ENCODE peak calls at places on chromosomes 12 and 14, in five cellular contexts. W, J, G, Z and D are unnamed samples.

GRCh38 chr12:57896437-57897201 is 44.7 kb upstream of the ATP23 start:
- DNase-seq in J (no peak), G (peak; percentile 75), Z (no peak), W (peak; percentile 70), D (no peak)

GRCh38 chr12:124754949-124755800 is 108.5 kb downstream of the SCARB1 start:
- DNase-seq in W (peak; percentile 87), Z (no peak), G (peak; percentile 87), J (no peak), D (peak; percentile 97)

GRCh38 chr12:124096869-124097434 is 123.9 kb downstream of the ZNF664 start:
- DNase-seq in G (no peak), Z (no peak), J (no peak), W (no peak), D (no peak)

GRCh38 chr12:45781080-45781479 is 51.6 kb downstream of the ARID2 start:
- DNase-seq in Z (no peak), J (no peak), G (no peak), W (no peak), D (no peak)

GRCh38 chr12:47878293-47878917 is 26.4 kb downstream of the VDR start:
- DNase-seq in W (no peak), G (no peak), J (no peak), Z (no peak), D (no peak)

GRCh38 chr12:118645219-118645618 is 268.9 kb downstream of the SUDS3 start:
- DNase-seq in W (no peak), J (no peak), G (no peak), Z (peak; percentile 29), D (peak; percentile 37)

GRCh38 chr12:113196996-113197395 is 11.5 kb downstream of the RITA1 start:
- DNase-seq in J (peak; percentile 39), G (peak; percentile 76), W (peak; percentile 70), Z (peak; percentile 87), D (peak; percentile 71)

GRCh38 chr14:36344211-36344610 is 23.8 kb upstream of the MBIP start:
- DNase-seq in G (no peak), W (peak; percentile 27), J (no peak), Z (no peak), D (no peak)

GRCh38 chr12:55727643-55728184 is 1.1 kb downstream of the CD63 start:
- DNase-seq in J (no peak), Z (no peak), W (peak; percentile 63), G (no peak), D (no peak)

GRCh38 chr14:100033347-100034052 is 31.7 kb upstream of the EVL start:
- DNase-seq in W (no peak), G (no peak), Z (no peak), J (no peak), D (no peak)

GRCh38 chr14:73142216-73142615 is 5.9 kb downstream of the PSEN1 start:
- DNase-seq in G (no peak), J (no peak), Z (no peak), W (no peak), D (peak; percentile 7)

GRCh38 chr14:101705733-101706508 is 55.6 kb upstream of the PPP2R5C start:
- DNase-seq in J (peak; percentile 59), G (peak; percentile 8), Z (no peak), W (peak; percentile 23), D (no peak)

GRCh38 chr12:42426733-42427132 is 100.8 kb downstream of the PPHLN1 start:
- DNase-seq in W (peak; percentile 83), Z (no peak), G (peak; percentile 72), J (no peak), D (no peak)

GRCh38 chr14:104150201-104151027 is 12.0 kb downstream of the KIF26A start:
- DNase-seq in Z (no peak), W (peak; percentile 33), J (no peak), G (peak; percentile 67), D (no peak)

GRCh38 chr14:99034711-99035171 is 237.3 kb downstream of the BCL11B start:
- DNase-seq in J (no peak), W (no peak), G (no peak), Z (no peak), D (no peak)

GRCh38 chr14:99479903-99480855 is 480 bp downstream of the SETD3 start:
- DNase-seq in W (peak; percentile 73), G (peak; percentile 63), Z (peak; percentile 45), J (no peak), D (no peak)

GRCh38 chr12:27982380-27982779 is 9.8 kb upstream of the PTHLH start:
- DNase-seq in Z (no peak), W (peak; percentile 46), G (peak; percentile 21), J (no peak), D (no peak)

GRCh38 chr12:2354151-2354991 is 301.6 kb downstream of the CACNA1C start:
- DNase-seq in G (no peak), Z (peak; percentile 63), J (no peak), W (peak; percentile 75), D (peak; percentile 25)

GRCh38 chr12:43069768-43070221 is 480.2 kb upstream of the PRICKLE1 start:
- DNase-seq in W (peak; percentile 92), J (no peak), Z (no peak), G (peak; percentile 22), D (no peak)

GRCh38 chr14:21058903-21059302 is 1.3 kb downstream of the RNASE8 start:
- DNase-seq in Z (no peak), J (no peak), W (no peak), G (no peak), D (no peak)

GRCh38 chr12:7959278-7960063 is 23.5 kb upstream of the SLC2A3 start:
- DNase-seq in Z (peak; percentile 57), G (peak; percentile 15), W (no peak), J (peak; percentile 45), D (peak; percentile 94)

GRCh38 chr12:67424784-67425183 is 155.6 kb downstream of the CAND1 start:
- DNase-seq in G (no peak), W (no peak), Z (no peak), J (no peak), D (no peak)

GRCh38 chr12:91902860-91903683 is 242.6 kb downstream of the BTG1 start:
- DNase-seq in G (no peak), J (no peak), W (peak; percentile 63), Z (no peak), D (no peak)

GRCh38 chr14:55800443-55800842 is 220.4 kb downstream of the KTN1 start:
- DNase-seq in G (no peak), Z (no peak), J (no peak), W (no peak), D (no peak)

GRCh38 chr12:46219892-46220655 is 48.8 kb downstream of the SLC38A1 start:
- DNase-seq in Z (no peak), J (peak; percentile 68), G (peak; percentile 73), W (peak; percentile 92), D (no peak)

GRCh38 chr14:74841230-74842207 is 34.4 kb downstream of the PROX2 start:
- DNase-seq in G (no peak), W (no peak), Z (peak; percentile 31), J (no peak), D (no peak)

GRCh38 chr14:74574092-74574438 is 38.0 kb downstream of the LTBP2 start:
- DNase-seq in W (peak; percentile 80), G (peak; percentile 34), J (no peak), Z (no peak), D (peak; percentile 79)

GRCh38 chr12:53208435-53208834 is 1.4 kb upstream of the ITGB7 start:
- DNase-seq in G (no peak), Z (no peak), J (no peak), W (no peak), D (no peak)
- H3K4me3 ChIP-seq in G (no peak overlapping the region), Z (peak overlapping the region; percentile 50), J (no peak overlapping the region), W (no peak overlapping the region), D (no peak overlapping the region)

GRCh38 chr12:80045594-80045993 is 53.7 kb upstream of the OTOGL start:
- DNase-seq in G (peak; percentile 65), W (peak; percentile 90), Z (no peak), J (no peak), D (no peak)
- H3K4me3 ChIP-seq in G (no peak overlapping the region), W (no peak overlapping the region), Z (no peak overlapping the region), J (no peak overlapping the region), D (no peak overlapping the region)

DNA sequence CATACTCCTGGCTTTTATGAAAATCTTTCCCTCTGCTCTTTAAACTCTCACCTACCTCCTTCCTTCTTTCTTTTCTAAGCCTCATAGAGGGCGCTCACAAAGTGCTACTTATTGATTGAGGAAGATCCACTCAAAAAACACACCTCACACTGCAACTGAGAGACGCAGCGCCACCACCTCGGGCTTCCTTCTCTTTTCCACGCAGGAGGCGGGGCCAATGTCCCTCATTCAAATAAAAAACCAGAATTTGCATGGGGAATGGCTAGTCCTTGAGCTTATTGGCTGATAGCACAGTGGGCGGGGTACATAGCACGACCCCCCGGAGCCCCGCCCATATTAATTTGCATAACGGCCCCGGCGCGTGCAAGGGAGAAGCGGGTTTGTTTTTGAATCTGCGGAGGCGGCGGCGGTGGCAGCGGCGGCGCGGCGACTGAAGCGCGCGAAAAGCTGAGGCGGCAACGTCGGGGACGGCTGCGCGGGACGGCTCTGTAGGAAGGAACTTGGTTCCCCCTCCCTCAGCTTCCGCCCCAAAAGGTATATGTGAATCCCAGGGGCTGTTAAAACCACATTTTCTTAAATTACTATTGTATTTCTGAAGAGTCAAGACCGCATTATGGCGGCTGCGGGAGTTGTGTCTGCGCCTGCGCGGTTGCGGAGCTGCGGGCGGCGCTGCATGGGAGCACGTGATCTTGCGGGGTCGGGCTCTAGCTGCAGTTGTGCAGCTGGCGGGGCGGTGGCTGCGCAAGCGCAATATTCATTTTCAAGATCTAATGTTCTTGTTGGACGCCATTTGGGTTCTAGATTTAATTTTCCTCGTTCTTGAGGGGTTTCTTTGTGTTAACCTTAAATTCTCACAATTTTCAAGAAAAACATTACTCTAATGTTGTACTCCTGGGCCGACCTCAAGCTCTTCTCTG is at the start of gene ATF7IP:
- DNase-seq in J (peak; percentile 93), Z (peak; percentile 68), G (peak; percentile 99), W (peak; percentile 98), D (peak; percentile 82)
- H3K4me3 ChIP-seq in J (peak within 1 kb of the TSS; percentile 80), Z (peak within 1 kb of the TSS; percentile 22), G (peak within 1 kb of the TSS; percentile 60), W (peak within 1 kb of the TSS; percentile 77), D (peak within 1 kb of the TSS; percentile 52)

DNA sequence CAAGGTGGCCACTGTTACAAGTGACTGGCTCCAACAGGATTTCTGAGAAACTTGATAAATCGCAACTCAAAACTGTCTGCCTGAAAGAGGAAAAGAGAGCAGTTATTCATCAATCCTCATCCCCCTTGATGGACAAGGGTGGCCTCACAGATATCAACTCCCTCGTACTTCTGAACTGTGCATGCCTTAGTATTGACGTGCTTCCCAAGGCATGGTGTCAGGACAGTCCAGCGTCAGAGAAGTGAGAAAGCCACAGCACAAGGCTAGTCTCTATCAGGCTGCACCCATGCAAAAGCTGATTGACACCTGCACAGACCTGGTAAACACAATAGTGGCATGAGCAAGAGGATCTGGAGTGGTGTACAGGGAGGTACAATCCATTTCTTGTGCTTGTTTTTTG is 125.5 kb upstream of the SLC35F4 start:
- DNase-seq in J (no peak), G (no peak), W (no peak), Z (no peak), D (no peak)
- H3K4me3 ChIP-seq in J (no peak overlapping the region), G (no peak overlapping the region), W (no peak overlapping the region), Z (no peak overlapping the region), D (no peak overlapping the region)